ENCODE peak calls at places on chromosomes 3 and 15, in six cellular contexts. One of them, this sample, is unnamed.

GRCh38 chr3:193835414-193835813 is 242.4 kb downstream of the OPA1 start:
- DNase-seq in pancreas: no peak
- DNase-seq in heart right ventricle: no peak
- DNase-seq in lower lobe of right lung: no peak
- DNase-seq in right cardiac atrium: no peak
- DNase-seq in Panc1: no peak
- DNase-seq in this sample: no peak

GRCh38 chr15:92140802-92141201 is 252.9 kb upstream of the ST8SIA2 start:
- DNase-seq in pancreas: no peak
- DNase-seq in heart right ventricle: no peak
- DNase-seq in lower lobe of right lung: no peak
- DNase-seq in right cardiac atrium: no peak
- DNase-seq in Panc1: no peak
- DNase-seq in this sample: no peak

GRCh38 chr3:69085543-69086132 is 901 bp downstream of the ARL6IP5 start:
- DNase-seq in pancreas: peak
- DNase-seq in heart right ventricle: peak
- DNase-seq in lower lobe of right lung: peak
- DNase-seq in right cardiac atrium: peak
- DNase-seq in Panc1: no peak
- DNase-seq in this sample: peak

GRCh38 chr15:92962914-92963313 is 62.8 kb downstream of the CHD2 start:
- DNase-seq in pancreas: no peak
- DNase-seq in heart right ventricle: no peak
- DNase-seq in lower lobe of right lung: no peak
- DNase-seq in right cardiac atrium: no peak
- DNase-seq in Panc1: no peak
- DNase-seq in this sample: no peak

GRCh38 chr3:196406806-196407470 is 25.3 kb downstream of the UBXN7 start:
- DNase-seq in pancreas: no peak
- DNase-seq in heart right ventricle: no peak
- DNase-seq in lower lobe of right lung: no peak
- DNase-seq in right cardiac atrium: no peak
- DNase-seq in Panc1: no peak
- DNase-seq in this sample: no peak

GRCh38 chr15:97081666-97082226 is 751.2 kb downstream of the NR2F2 start:
- DNase-seq in pancreas: no peak
- DNase-seq in heart right ventricle: no peak
- DNase-seq in lower lobe of right lung: no peak
- DNase-seq in right cardiac atrium: no peak
- DNase-seq in Panc1: no peak
- DNase-seq in this sample: no peak

GRCh38 chr3:52887166-52887565 is 10.2 kb downstream of the STIMATE start:
- DNase-seq in pancreas: no peak
- DNase-seq in heart right ventricle: no peak
- DNase-seq in lower lobe of right lung: no peak
- DNase-seq in right cardiac atrium: no peak
- DNase-seq in Panc1: no peak
- DNase-seq in this sample: no peak

GRCh38 chr15:58690703-58691102 is 58.8 kb downstream of the ADAM10 start:
- DNase-seq in pancreas: no peak
- DNase-seq in heart right ventricle: no peak
- DNase-seq in lower lobe of right lung: no peak
- DNase-seq in right cardiac atrium: no peak
- DNase-seq in Panc1: no peak
- DNase-seq in this sample: peak

GRCh38 chr3:139421459-139421858 is 32.0 kb upstream of the COPB2 start:
- DNase-seq in pancreas: no peak
- DNase-seq in heart right ventricle: no peak
- DNase-seq in lower lobe of right lung: no peak
- DNase-seq in right cardiac atrium: no peak
- DNase-seq in Panc1: no peak
- DNase-seq in this sample: no peak

GRCh38 chr15:80695911-80696651 is 971 bp downstream of the ABHD17C start:
- DNase-seq in pancreas: peak
- DNase-seq in heart right ventricle: peak
- DNase-seq in lower lobe of right lung: peak
- DNase-seq in right cardiac atrium: peak
- DNase-seq in Panc1: no peak
- DNase-seq in this sample: peak

GRCh38 chr15:100958326-100959065 is 39.3 kb downstream of the LRRK1 start:
- DNase-seq in pancreas: no peak
- DNase-seq in heart right ventricle: no peak
- DNase-seq in lower lobe of right lung: no peak
- DNase-seq in right cardiac atrium: peak
- DNase-seq in Panc1: peak
- DNase-seq in this sample: peak

GRCh38 chr3:6750782-6751181 is 110.1 kb upstream of the GRM7 start:
- DNase-seq in pancreas: no peak
- DNase-seq in heart right ventricle: no peak
- DNase-seq in lower lobe of right lung: no peak
- DNase-seq in right cardiac atrium: no peak
- DNase-seq in Panc1: no peak
- DNase-seq in this sample: no peak

GRCh38 chr3:172257638-172258400 is 190.4 kb downstream of the GHSR start:
- DNase-seq in pancreas: no peak
- DNase-seq in heart right ventricle: no peak
- DNase-seq in lower lobe of right lung: no peak
- DNase-seq in right cardiac atrium: no peak
- DNase-seq in Panc1: no peak
- DNase-seq in this sample: no peak

GRCh38 chr3:30623375-30623774 is 17.0 kb downstream of the TGFBR2 start:
- DNase-seq in pancreas: no peak
- DNase-seq in heart right ventricle: no peak
- DNase-seq in lower lobe of right lung: no peak
- DNase-seq in right cardiac atrium: no peak
- DNase-seq in Panc1: no peak
- DNase-seq in this sample: no peak

GRCh38 chr3:146626384-146627122 is 21.4 kb upstream of the PLSCR5 start:
- DNase-seq in pancreas: no peak
- DNase-seq in heart right ventricle: no peak
- DNase-seq in lower lobe of right lung: no peak
- DNase-seq in right cardiac atrium: no peak
- DNase-seq in Panc1: no peak
- DNase-seq in this sample: no peak

GRCh38 chr3:122102191-122102935 is 47.2 kb downstream of the CD86 start:
- DNase-seq in pancreas: no peak
- DNase-seq in heart right ventricle: no peak
- DNase-seq in lower lobe of right lung: no peak
- DNase-seq in right cardiac atrium: no peak
- DNase-seq in Panc1: no peak
- DNase-seq in this sample: peak

GRCh38 chr3:64398431-64398830 is 173.2 kb upstream of the PRICKLE2 start:
- DNase-seq in pancreas: no peak
- DNase-seq in heart right ventricle: no peak
- DNase-seq in lower lobe of right lung: no peak
- DNase-seq in right cardiac atrium: no peak
- DNase-seq in Panc1: no peak
- DNase-seq in this sample: no peak

GRCh38 chr15:67109141-67110034 is 44.0 kb downstream of the SMAD3 start:
- DNase-seq in pancreas: peak
- DNase-seq in heart right ventricle: peak
- DNase-seq in lower lobe of right lung: peak
- DNase-seq in right cardiac atrium: peak
- DNase-seq in Panc1: no peak
- DNase-seq in this sample: peak

GRCh38 chr3:126546013-126546412 is 12.7 kb downstream of the C3orf22 start:
- DNase-seq in pancreas: no peak
- DNase-seq in heart right ventricle: no peak
- DNase-seq in lower lobe of right lung: peak
- DNase-seq in right cardiac atrium: no peak
- DNase-seq in Panc1: no peak
- DNase-seq in this sample: no peak

GRCh38 chr3:60660026-60660425 is 591.2 kb downstream of the FHIT start:
- DNase-seq in pancreas: no peak
- DNase-seq in heart right ventricle: no peak
- DNase-seq in lower lobe of right lung: no peak
- DNase-seq in right cardiac atrium: no peak
- DNase-seq in Panc1: no peak
- DNase-seq in this sample: no peak

GRCh38 chr3:66297260-66297863 is 76.6 kb downstream of the SLC25A26 start:
- DNase-seq in pancreas: no peak
- DNase-seq in heart right ventricle: no peak
- DNase-seq in lower lobe of right lung: no peak
- DNase-seq in right cardiac atrium: no peak
- DNase-seq in Panc1: no peak
- DNase-seq in this sample: no peak

GRCh38 chr15:89926158-89926557 is 13.4 kb upstream of the ARPIN start:
- DNase-seq in pancreas: peak
- DNase-seq in heart right ventricle: no peak
- DNase-seq in lower lobe of right lung: no peak
- DNase-seq in right cardiac atrium: no peak
- DNase-seq in Panc1: no peak
- DNase-seq in this sample: no peak

GRCh38 chr15:43246261-43246764 is 20.4 kb downstream of the TGM5 start:
- DNase-seq in pancreas: no peak
- DNase-seq in heart right ventricle: no peak
- DNase-seq in lower lobe of right lung: no peak
- DNase-seq in right cardiac atrium: no peak
- DNase-seq in Panc1: no peak
- DNase-seq in this sample: no peak

GRCh38 chr3:183481582-183481981 is 53.2 kb upstream of the MCF2L2 start:
- DNase-seq in pancreas: no peak
- DNase-seq in heart right ventricle: no peak
- DNase-seq in lower lobe of right lung: no peak
- DNase-seq in right cardiac atrium: no peak
- DNase-seq in Panc1: no peak
- DNase-seq in this sample: no peak

GRCh38 chr3:116566478-116566960 is 121.2 kb upstream of the LSAMP start:
- DNase-seq in pancreas: no peak
- DNase-seq in heart right ventricle: no peak
- DNase-seq in lower lobe of right lung: no peak
- DNase-seq in right cardiac atrium: no peak
- DNase-seq in Panc1: no peak
- DNase-seq in this sample: no peak

GRCh38 chr15:44495562-44495961 is 41.4 kb upstream of the EIF3J start:
- DNase-seq in pancreas: no peak
- DNase-seq in heart right ventricle: no peak
- DNase-seq in lower lobe of right lung: no peak
- DNase-seq in right cardiac atrium: no peak
- DNase-seq in Panc1: no peak
- DNase-seq in this sample: no peak

GRCh38 chr15:44501768-44502366 is 35.1 kb upstream of the EIF3J start:
- DNase-seq in pancreas: no peak
- DNase-seq in heart right ventricle: no peak
- DNase-seq in lower lobe of right lung: no peak
- DNase-seq in right cardiac atrium: no peak
- DNase-seq in Panc1: no peak
- DNase-seq in this sample: peak

GRCh38 chr15:44500555-44500954 is 36.4 kb upstream of the EIF3J start:
- DNase-seq in pancreas: no peak
- DNase-seq in heart right ventricle: no peak
- DNase-seq in lower lobe of right lung: no peak
- DNase-seq in right cardiac atrium: no peak
- DNase-seq in Panc1: no peak
- DNase-seq in this sample: peak
- H3K4me3 ChIP-seq in pancreas: no peak
- H3K4me3 ChIP-seq in heart right ventricle: no peak
- H3K4me3 ChIP-seq in lower lobe of right lung: no peak
- H3K4me3 ChIP-seq in right cardiac atrium: no peak
- H3K4me3 ChIP-seq in Panc1: no peak
- H3K4me3 ChIP-seq in this sample: no peak

DNA sequence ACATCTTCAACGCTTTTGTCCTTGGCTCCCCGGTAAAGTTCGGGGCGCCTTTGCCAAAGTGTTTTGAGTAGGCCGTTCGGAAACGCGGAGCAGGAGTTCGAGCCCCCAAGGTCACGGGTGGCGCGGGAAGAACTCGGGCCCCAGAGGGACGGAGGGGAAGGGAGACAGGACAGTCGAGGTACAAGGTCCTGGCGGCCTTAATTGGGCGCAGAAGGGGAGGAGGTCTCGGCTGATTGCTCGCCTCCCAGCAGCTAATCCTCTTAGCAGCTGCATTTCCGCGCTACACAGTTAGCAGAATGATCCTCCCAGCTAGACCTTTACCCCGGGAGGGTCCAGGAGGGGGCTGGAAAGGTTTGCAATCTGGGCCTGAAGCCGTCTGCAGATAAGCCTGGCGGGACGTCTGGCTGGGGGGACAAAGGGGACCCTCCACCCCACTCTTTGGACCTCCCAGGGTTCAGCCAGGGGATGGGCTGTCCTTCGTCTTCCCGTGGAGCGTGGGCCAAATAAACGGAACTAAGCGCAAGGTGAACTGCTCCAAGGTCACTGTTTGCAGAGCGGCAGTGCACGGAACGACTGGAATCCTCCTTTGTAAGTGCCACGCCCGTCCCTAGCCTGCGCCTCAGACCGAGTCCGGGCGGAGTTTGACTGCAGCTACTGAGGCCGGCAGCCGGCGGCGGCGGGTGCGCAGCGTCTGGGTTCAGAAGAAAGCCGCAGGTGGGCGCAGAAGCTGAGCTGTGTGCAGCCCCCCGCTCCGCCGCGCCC is 7.2 kb downstream of the EOMES start:
- DNase-seq in pancreas: no peak
- DNase-seq in heart right ventricle: no peak
- DNase-seq in lower lobe of right lung: peak
- DNase-seq in right cardiac atrium: no peak
- DNase-seq in Panc1: no peak
- DNase-seq in this sample: no peak
- H3K4me3 ChIP-seq in pancreas: peak
- H3K4me3 ChIP-seq in heart right ventricle: no peak
- H3K4me3 ChIP-seq in lower lobe of right lung: peak
- H3K4me3 ChIP-seq in right cardiac atrium: peak
- H3K4me3 ChIP-seq in Panc1: peak
- H3K4me3 ChIP-seq in this sample: no peak

GRCh38 chr3:16795601-16796000 is 89.2 kb upstream of the PLCL2 start:
- DNase-seq in pancreas: no peak
- DNase-seq in heart right ventricle: no peak
- DNase-seq in lower lobe of right lung: no peak
- DNase-seq in right cardiac atrium: no peak
- DNase-seq in Panc1: no peak
- DNase-seq in this sample: no peak

GRCh38 chr3:16793321-16793720 is 91.4 kb upstream of the PLCL2 start:
- DNase-seq in pancreas: no peak
- DNase-seq in heart right ventricle: no peak
- DNase-seq in lower lobe of right lung: no peak
- DNase-seq in right cardiac atrium: no peak
- DNase-seq in Panc1: no peak
- DNase-seq in this sample: no peak

GRCh38 chr3:16790432-16791379 is 94.0 kb upstream of the PLCL2 start:
- DNase-seq in pancreas: no peak
- DNase-seq in heart right ventricle: no peak
- DNase-seq in lower lobe of right lung: no peak
- DNase-seq in right cardiac atrium: no peak
- DNase-seq in Panc1: no peak
- DNase-seq in this sample: no peak

GRCh38 chr3:16798738-16799137 is 86.0 kb upstream of the PLCL2 start:
- DNase-seq in pancreas: no peak
- DNase-seq in heart right ventricle: no peak
- DNase-seq in lower lobe of right lung: no peak
- DNase-seq in right cardiac atrium: no peak
- DNase-seq in Panc1: no peak
- DNase-seq in this sample: no peak

GRCh38 chr3:16794251-16794650 is 90.5 kb upstream of the PLCL2 start:
- DNase-seq in pancreas: no peak
- DNase-seq in heart right ventricle: no peak
- DNase-seq in lower lobe of right lung: no peak
- DNase-seq in right cardiac atrium: no peak
- DNase-seq in Panc1: no peak
- DNase-seq in this sample: no peak
- H3K4me3 ChIP-seq in pancreas: no peak
- H3K4me3 ChIP-seq in heart right ventricle: no peak
- H3K4me3 ChIP-seq in lower lobe of right lung: no peak
- H3K4me3 ChIP-seq in right cardiac atrium: no peak
- H3K4me3 ChIP-seq in Panc1: no peak
- H3K4me3 ChIP-seq in this sample: no peak

GRCh38 chr3:39142067-39142466 is 11.3 kb downstream of the CSRNP1 start:
- DNase-seq in pancreas: peak
- DNase-seq in heart right ventricle: no peak
- DNase-seq in lower lobe of right lung: no peak
- DNase-seq in right cardiac atrium: peak
- DNase-seq in Panc1: no peak
- DNase-seq in this sample: no peak
- H3K4me3 ChIP-seq in pancreas: no peak
- H3K4me3 ChIP-seq in heart right ventricle: no peak
- H3K4me3 ChIP-seq in lower lobe of right lung: no peak
- H3K4me3 ChIP-seq in right cardiac atrium: no peak
- H3K4me3 ChIP-seq in Panc1: no peak
- H3K4me3 ChIP-seq in this sample: no peak

This sample was measured in GM12865.